ENCODE peak calls at places on chromosomes 5 and 9, in seven cellular contexts. A is nephron progenitor cell, R is natural killer cell, I is Peyer's patch, H is MM.1S, L is Calu3, U is GM23338. Y is an unnamed sample.

GRCh38 chr9:18678846-18679245 is 204.9 kb downstream of the ADAMTSL1 start:
- DNase-seq in H (no peak), A (no peak), I (no peak), U (no peak), L (no peak), R (no peak), Y (no peak)

GRCh38 chr9:38641985-38642864 is 21.8 kb upstream of the ANKRD18A start:
- DNase-seq in A (peak; percentile 26), U (peak; percentile 81), R (no peak), L (peak; percentile 13), H (peak; percentile 34), I (no peak), Y (no peak)

GRCh38 chr5:156367602-156368001 is 40.6 kb downstream of the SGCD start:
- DNase-seq in R (no peak), U (peak; percentile 17), I (no peak), L (no peak), A (no peak), H (no peak), Y (peak; percentile 12)

GRCh38 chr5:160105686-160106085 is 13.6 kb downstream of the PWWP2A start:
- DNase-seq in U (no peak), H (no peak), R (no peak), L (no peak), I (no peak), A (no peak), Y (no peak)

GRCh38 chr9:98555851-98556465 is 152.8 kb downstream of the GABBR2 start:
- DNase-seq in H (no peak), U (no peak), R (no peak), A (no peak), L (no peak), I (no peak), Y (no peak)

GRCh38 chr5:132387649-132388117 is 18.2 kb downstream of the SLC22A5 start:
- DNase-seq in U (no peak), A (peak; percentile 23), H (no peak), I (peak; percentile 61), R (no peak), L (peak; percentile 77), Y (no peak)

GRCh38 chr5:43731573-43731972 is 128.6 kb downstream of the NNT start:
- DNase-seq in A (no peak), R (no peak), I (no peak), H (no peak), L (no peak), U (no peak), Y (no peak)

GRCh38 chr5:6634327-6634713 is 1.1 kb downstream of the SRD5A1 start:
- DNase-seq in H (no peak), A (no peak), L (no peak), U (peak; percentile 34), I (no peak), R (no peak), Y (no peak)

GRCh38 chr5:172659909-172660628 is 19.0 kb downstream of the NEURL1B start:
- DNase-seq in A (peak; percentile 63), H (no peak), U (peak; percentile 53), R (no peak), L (no peak), I (peak; percentile 78), Y (no peak)

GRCh38 chr5:173970878-173971650 is 17.9 kb upstream of the C5orf47 start:
- DNase-seq in I (no peak), U (no peak), R (no peak), A (no peak), L (no peak), H (no peak), Y (no peak)

GRCh38 chr9:95224371-95225015 is 93.0 kb downstream of the FANCC start:
- DNase-seq in A (no peak), H (no peak), U (no peak), L (no peak), I (no peak), R (no peak), Y (no peak)

GRCh38 chr5:139765409-139766217 is 30.0 kb upstream of the PSD2 start:
- DNase-seq in R (peak; percentile 86), A (peak; percentile 90), L (peak; percentile 91), U (peak; percentile 88), I (peak; percentile 91), H (peak; percentile 67), Y (peak; percentile 87)

GRCh38 chr5:160508780-160509361 is 87.2 kb downstream of the PTTG1 start:
- DNase-seq in H (peak; percentile 78), R (no peak), U (peak; percentile 89), A (peak; percentile 64), I (no peak), L (peak; percentile 83), Y (peak; percentile 41)

GRCh38 chr5:79456449-79456848 is 57.5 kb downstream of the HOMER1 start:
- DNase-seq in L (no peak), U (no peak), I (no peak), A (no peak), H (no peak), R (no peak), Y (no peak)

GRCh38 chr9:76369583-76369982 is 24.6 kb downstream of the RFK start:
- DNase-seq in A (peak; percentile 8), I (no peak), U (peak; percentile 5), L (peak; percentile 65), H (no peak), R (no peak), Y (no peak)

GRCh38 chr9:33416996-33417395 is 14.6 kb upstream of the AQP7 start:
- DNase-seq in H (peak; percentile 32), I (no peak), L (no peak), U (no peak), A (no peak), R (no peak), Y (no peak)

GRCh38 chr5:155027993-155028629 is 14.6 kb downstream of the KIF4B start:
- DNase-seq in H (no peak), I (no peak), L (peak; percentile 32), R (no peak), U (peak; percentile 75), A (no peak), Y (no peak)

GRCh38 chr5:83471405-83472212 is at the start of gene VCAN:
- DNase-seq in A (peak; percentile 69), H (no peak), R (no peak), I (peak; percentile 51), L (peak; percentile 39), U (peak; percentile 84), Y (no peak)

DNA sequence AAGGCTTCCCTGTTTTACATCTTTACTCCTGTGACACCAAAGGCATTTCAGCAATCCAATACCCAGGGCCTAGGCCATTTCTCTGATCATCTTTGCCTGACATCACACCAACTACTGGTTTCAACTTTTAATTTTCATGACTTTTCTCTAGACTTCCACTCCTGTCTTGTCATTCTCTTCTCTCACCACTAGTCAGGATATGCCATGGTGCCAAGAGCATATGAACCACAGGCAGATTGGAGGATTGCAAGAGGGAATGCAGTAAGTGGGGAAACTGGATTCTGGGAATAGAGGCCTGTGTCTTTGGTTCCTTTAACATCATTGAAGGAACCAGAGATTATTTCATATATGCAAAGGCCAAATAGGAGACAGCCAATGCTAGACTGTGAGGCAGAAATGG is 69.3 kb downstream of the ANKRD31 start:
- DNase-seq in H (no peak), U (peak; percentile 77), R (no peak), I (no peak), L (no peak), A (no peak), Y (no peak)
- TF ChIP-seq CTCF in H (peak; percentile 13), U (peak; percentile 43), R (no peak), I (peak; percentile 40), L (peak; percentile 39), A (no peak), Y (peak; percentile 6)

DNA sequence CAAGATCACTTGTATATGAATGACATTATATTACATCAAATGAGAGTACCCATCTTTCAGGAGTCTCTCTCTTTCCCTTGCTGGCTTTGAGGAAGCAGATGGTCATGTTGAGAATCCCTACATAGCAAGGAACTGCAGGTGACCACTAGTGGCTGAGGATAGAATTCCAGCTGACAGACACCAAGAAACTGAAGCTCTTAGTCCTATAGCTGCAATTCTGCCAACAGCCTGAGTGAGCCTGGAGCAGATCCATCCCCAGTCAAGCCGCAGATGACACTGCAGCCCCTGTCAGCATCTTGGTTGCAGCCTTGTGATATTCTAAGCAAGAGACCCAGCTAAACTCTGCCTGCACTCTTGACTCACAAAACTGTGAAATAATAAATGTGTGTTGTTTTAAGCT is 531.5 kb downstream of the CSNK1G3 start:
- DNase-seq in I (no peak), U (peak; percentile 50), R (no peak), L (peak; percentile 25), H (no peak), A (no peak), Y (no peak)
- TF ChIP-seq CTCF in I (peak; percentile 16), U (peak; percentile 40), R (no peak), L (no peak), H (no peak), A (no peak), Y (no peak)

GRCh38 chr5:98121036-98121936 is 652.2 kb upstream of the RGMB start:
- DNase-seq in H (no peak), L (no peak), A (peak; percentile 1), R (no peak), I (no peak), U (peak; percentile 43), Y (no peak)
- TF ChIP-seq CTCF in H (no peak), L (no peak), A (no peak), R (no peak), I (no peak), U (peak; percentile 61), Y (no peak)

GRCh38 chr5:111781200-111781599 is 24.2 kb upstream of the NREP start:
- DNase-seq in A (no peak), H (no peak), L (no peak), I (no peak), U (no peak), R (no peak), Y (no peak)

GRCh38 chr5:111776903-111777302 is 19.9 kb upstream of the NREP start:
- DNase-seq in U (no peak), R (no peak), L (no peak), H (no peak), A (no peak), I (no peak), Y (no peak)

GRCh38 chr5:111782171-111782570 is 25.2 kb upstream of the NREP start:
- DNase-seq in A (no peak), U (no peak), I (no peak), L (no peak), R (no peak), H (no peak), Y (no peak)

GRCh38 chr5:111777382-111777781 is 20.4 kb upstream of the NREP start:
- DNase-seq in U (no peak), L (no peak), H (no peak), R (no peak), A (no peak), I (no peak), Y (no peak)

DNA sequence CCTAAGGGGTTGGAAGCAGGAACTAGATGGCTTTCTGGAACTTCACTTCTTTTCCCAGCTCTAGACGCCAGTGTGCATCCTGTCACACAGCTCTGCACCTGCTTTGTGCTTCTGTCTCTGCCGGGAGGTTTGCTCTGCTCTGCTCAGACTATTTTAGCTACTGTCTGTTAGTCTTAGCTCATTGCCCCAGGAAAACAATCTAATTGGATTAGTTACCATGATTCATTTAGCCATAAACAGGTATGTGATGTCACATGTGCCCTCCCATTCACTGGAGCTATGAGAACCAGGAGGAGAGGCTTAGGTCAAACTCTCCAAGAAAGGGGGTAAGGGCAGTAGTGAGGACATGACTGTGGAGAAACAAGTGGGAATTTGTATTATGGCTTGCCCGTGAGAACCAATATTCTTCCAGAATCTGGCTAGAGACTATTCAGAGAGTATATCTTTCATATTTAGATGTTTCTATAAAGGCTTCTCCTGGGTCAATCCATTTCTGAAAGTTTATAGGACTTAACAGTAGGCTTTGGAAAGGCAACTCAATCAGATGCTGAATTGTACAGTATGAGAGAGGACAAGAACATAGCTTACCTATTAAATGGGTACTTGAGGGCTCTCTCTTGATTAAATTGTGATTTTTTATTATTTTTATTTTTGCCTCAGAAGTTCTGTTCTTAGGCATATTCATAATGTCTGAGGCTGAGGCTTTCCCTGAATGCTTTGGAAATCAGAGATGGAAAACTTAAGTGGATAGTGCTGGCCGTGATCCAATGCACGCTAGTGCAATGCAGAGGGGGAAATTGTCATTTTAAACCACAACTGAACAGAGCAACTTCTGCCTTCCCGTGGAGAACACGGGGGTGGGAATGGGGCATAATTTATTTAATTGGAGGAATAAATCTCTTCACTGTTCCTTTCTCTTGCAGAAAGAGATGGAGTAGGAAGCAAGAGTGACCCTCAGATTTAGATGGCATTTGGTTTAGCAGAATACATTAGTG is 22.6 kb upstream of the NREP start:
- DNase-seq in R (no peak), H (no peak), L (no peak), I (no peak), A (no peak), U (no peak), Y (no peak)
- TF ChIP-seq CTCF in R (no peak), H (no peak), L (no peak), I (no peak), A (no peak), U (no peak), Y (no peak)